ENCODE peak calls at places on chromosomes 4 and X, in seven cellular contexts. One of them, this sample, is unnamed.

GRCh38 chr4:94653984-94654609 is 103.7 kb upstream of the BMPR1B start:
- DNase-seq in uterus: no peak
- DNase-seq in Peyer's patch: no peak
- DNase-seq in tibial nerve: no peak
- DNase-seq in IMR-90: no peak
- DNase-seq in prostate gland: no peak
- DNase-seq in body of pancreas: no peak
- DNase-seq in this sample: no peak

GRCh38 chr4:133464311-133464710 is 315.2 kb downstream of the PCDH10 start:
- DNase-seq in uterus: no peak
- DNase-seq in Peyer's patch: no peak
- DNase-seq in tibial nerve: no peak
- DNase-seq in IMR-90: no peak
- DNase-seq in prostate gland: no peak
- DNase-seq in body of pancreas: no peak
- DNase-seq in this sample: no peak

GRCh38 chrX:53440631-53441517 is 6.7 kb upstream of the HSD17B10 start:
- DNase-seq in uterus: peak; percentile 83
- DNase-seq in Peyer's patch: peak; percentile 71
- DNase-seq in tibial nerve: peak; percentile 59
- DNase-seq in IMR-90: peak; percentile 34
- DNase-seq in prostate gland: peak; percentile 52
- DNase-seq in body of pancreas: peak; percentile 71
- DNase-seq in this sample: peak; percentile 6

GRCh38 chr4:151541438-151542071 is 132.6 kb downstream of the FHIP1A start:
- DNase-seq in uterus: peak; percentile 71
- DNase-seq in Peyer's patch: no peak
- DNase-seq in tibial nerve: no peak
- DNase-seq in IMR-90: peak; percentile 58
- DNase-seq in prostate gland: peak; percentile 47
- DNase-seq in body of pancreas: no peak
- DNase-seq in this sample: no peak

GRCh38 chr4:125624951-125625350 is 310.2 kb downstream of the FAT4 start:
- DNase-seq in uterus: no peak
- DNase-seq in Peyer's patch: no peak
- DNase-seq in tibial nerve: no peak
- DNase-seq in IMR-90: no peak
- DNase-seq in prostate gland: no peak
- DNase-seq in body of pancreas: no peak
- DNase-seq in this sample: no peak

GRCh38 chr4:168604496-168605373 is 107.9 kb downstream of the PALLD start:
- DNase-seq in uterus: peak; percentile 61
- DNase-seq in Peyer's patch: no peak
- DNase-seq in tibial nerve: no peak
- DNase-seq in IMR-90: peak; percentile 87
- DNase-seq in prostate gland: peak; percentile 59
- DNase-seq in body of pancreas: no peak
- DNase-seq in this sample: no peak

GRCh38 chr4:189659302-189659701 is 281.4 kb upstream of the FRG1 start:
- DNase-seq in uterus: no peak
- DNase-seq in Peyer's patch: no peak
- DNase-seq in tibial nerve: no peak
- DNase-seq in IMR-90: no peak
- DNase-seq in prostate gland: no peak
- DNase-seq in body of pancreas: no peak
- DNase-seq in this sample: no peak

GRCh38 chr4:165668694-165669093 is 204.3 kb upstream of the TLL1 start:
- DNase-seq in uterus: no peak
- DNase-seq in Peyer's patch: no peak
- DNase-seq in tibial nerve: no peak
- DNase-seq in IMR-90: no peak
- DNase-seq in prostate gland: no peak
- DNase-seq in body of pancreas: no peak
- DNase-seq in this sample: no peak

GRCh38 chr4:153209410-153209809 is 5.2 kb downstream of the TRIM2 start:
- DNase-seq in uterus: no peak
- DNase-seq in Peyer's patch: no peak
- DNase-seq in tibial nerve: no peak
- DNase-seq in IMR-90: no peak
- DNase-seq in prostate gland: no peak
- DNase-seq in body of pancreas: no peak
- DNase-seq in this sample: no peak

GRCh38 chrX:13647709-13648212 is 5.2 kb upstream of the TCEANC start:
- DNase-seq in uterus: peak; percentile 76
- DNase-seq in Peyer's patch: peak; percentile 67
- DNase-seq in tibial nerve: peak; percentile 17
- DNase-seq in IMR-90: peak; percentile 89
- DNase-seq in prostate gland: no peak
- DNase-seq in body of pancreas: peak; percentile 61
- DNase-seq in this sample: peak; percentile 9

GRCh38 chr4:169899295-169899694 is 126.9 kb downstream of the MFAP3L start:
- DNase-seq in uterus: no peak
- DNase-seq in Peyer's patch: no peak
- DNase-seq in tibial nerve: no peak
- DNase-seq in IMR-90: no peak
- DNase-seq in prostate gland: no peak
- DNase-seq in body of pancreas: no peak
- DNase-seq in this sample: no peak

GRCh38 chr4:99324978-99325377 is 3.8 kb upstream of the ADH1B start:
- DNase-seq in uterus: peak; percentile 90
- DNase-seq in Peyer's patch: no peak
- DNase-seq in tibial nerve: peak; percentile 48
- DNase-seq in IMR-90: peak; percentile 83
- DNase-seq in prostate gland: peak; percentile 89
- DNase-seq in body of pancreas: peak; percentile 66
- DNase-seq in this sample: no peak

GRCh38 chr4:76535603-76536380 is 100.8 kb downstream of the SHROOM3 start:
- DNase-seq in uterus: no peak
- DNase-seq in Peyer's patch: no peak
- DNase-seq in tibial nerve: no peak
- DNase-seq in IMR-90: peak; percentile 43
- DNase-seq in prostate gland: no peak
- DNase-seq in body of pancreas: no peak
- DNase-seq in this sample: no peak

GRCh38 chr4:110107868-110108267 is 90.5 kb downstream of the ELOVL6 start:
- DNase-seq in uterus: no peak
- DNase-seq in Peyer's patch: no peak
- DNase-seq in tibial nerve: no peak
- DNase-seq in IMR-90: no peak
- DNase-seq in prostate gland: no peak
- DNase-seq in body of pancreas: no peak
- DNase-seq in this sample: no peak

GRCh38 chr4:177001271-177002175 is 208.8 kb upstream of the VEGFC start:
- DNase-seq in uterus: no peak
- DNase-seq in Peyer's patch: no peak
- DNase-seq in tibial nerve: no peak
- DNase-seq in IMR-90: peak; percentile 65
- DNase-seq in prostate gland: no peak
- DNase-seq in body of pancreas: no peak
- DNase-seq in this sample: no peak

GRCh38 chrX:136781180-136781797 is 557 bp upstream of the ARHGEF6 start:
- DNase-seq in uterus: no peak
- DNase-seq in Peyer's patch: no peak
- DNase-seq in tibial nerve: no peak
- DNase-seq in IMR-90: no peak
- DNase-seq in prostate gland: peak; percentile 4
- DNase-seq in body of pancreas: no peak
- DNase-seq in this sample: no peak

GRCh38 chr4:147407261-147408045 is 73.4 kb upstream of the EDNRA start:
- DNase-seq in uterus: no peak
- DNase-seq in Peyer's patch: no peak
- DNase-seq in tibial nerve: no peak
- DNase-seq in IMR-90: no peak
- DNase-seq in prostate gland: no peak
- DNase-seq in body of pancreas: no peak
- DNase-seq in this sample: no peak

GRCh38 chr4:148214529-148215166 is 227.6 kb downstream of the NR3C2 start:
- DNase-seq in uterus: no peak
- DNase-seq in Peyer's patch: no peak
- DNase-seq in tibial nerve: no peak
- DNase-seq in IMR-90: peak; percentile 5
- DNase-seq in prostate gland: peak; percentile 41
- DNase-seq in body of pancreas: peak; percentile 78
- DNase-seq in this sample: no peak

DNA sequence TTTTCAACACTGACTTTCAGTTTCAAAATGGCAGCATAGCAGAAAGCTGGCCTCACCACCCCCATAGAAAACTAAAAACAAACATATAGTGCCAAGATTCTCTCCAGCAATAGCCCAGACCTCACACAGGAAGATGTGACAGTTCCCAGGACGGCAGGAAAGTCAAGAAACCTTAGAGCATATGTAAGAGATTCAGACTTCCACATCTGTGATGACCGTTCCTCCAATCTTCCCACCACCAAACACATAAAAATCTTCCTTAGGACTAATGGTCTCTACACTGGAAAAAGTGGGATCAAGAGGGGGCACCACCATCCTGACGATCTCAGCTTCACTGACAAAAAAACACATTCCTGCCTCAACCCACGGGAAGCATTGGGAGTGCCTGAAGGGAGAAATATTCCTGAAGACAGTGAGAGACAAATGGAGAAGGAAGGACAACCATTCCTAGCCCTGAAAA is 134.1 kb upstream of the CPXCR1 start:
- DNase-seq in uterus: no peak
- DNase-seq in Peyer's patch: no peak
- DNase-seq in tibial nerve: no peak
- DNase-seq in IMR-90: no peak
- DNase-seq in prostate gland: no peak
- DNase-seq in body of pancreas: no peak
- DNase-seq in this sample: no peak
- H3K4me3 ChIP-seq in uterus: no peak overlapping the region
- H3K4me3 ChIP-seq in Peyer's patch: no peak overlapping the region
- H3K4me3 ChIP-seq in tibial nerve: no peak overlapping the region
- H3K4me3 ChIP-seq in IMR-90: no peak overlapping the region
- H3K4me3 ChIP-seq in prostate gland: no peak overlapping the region
- H3K4me3 ChIP-seq in body of pancreas: no peak overlapping the region
- H3K4me3 ChIP-seq in this sample: no peak overlapping the region

GRCh38 chrX:48474127-48474526 is 1.9 kb upstream of the FTSJ1 start:
- DNase-seq in uterus: no peak
- DNase-seq in Peyer's patch: no peak
- DNase-seq in tibial nerve: no peak
- DNase-seq in IMR-90: no peak
- DNase-seq in prostate gland: no peak
- DNase-seq in body of pancreas: no peak
- DNase-seq in this sample: no peak

GRCh38 chrX:48475295-48475694 is 704 bp upstream of the FTSJ1 start:
- DNase-seq in uterus: no peak
- DNase-seq in Peyer's patch: no peak
- DNase-seq in tibial nerve: no peak
- DNase-seq in IMR-90: no peak
- DNase-seq in prostate gland: no peak
- DNase-seq in body of pancreas: no peak
- DNase-seq in this sample: no peak

GRCh38 chrX:48474581-48474980 is 1.4 kb upstream of the FTSJ1 start:
- DNase-seq in uterus: no peak
- DNase-seq in Peyer's patch: no peak
- DNase-seq in tibial nerve: no peak
- DNase-seq in IMR-90: no peak
- DNase-seq in prostate gland: no peak
- DNase-seq in body of pancreas: no peak
- DNase-seq in this sample: no peak

GRCh38 chrX:48476919-48477318 is 920 bp downstream of the FTSJ1 start:
- DNase-seq in uterus: no peak
- DNase-seq in Peyer's patch: no peak
- DNase-seq in tibial nerve: no peak
- DNase-seq in IMR-90: no peak
- DNase-seq in prostate gland: no peak
- DNase-seq in body of pancreas: no peak
- DNase-seq in this sample: no peak

DNA sequence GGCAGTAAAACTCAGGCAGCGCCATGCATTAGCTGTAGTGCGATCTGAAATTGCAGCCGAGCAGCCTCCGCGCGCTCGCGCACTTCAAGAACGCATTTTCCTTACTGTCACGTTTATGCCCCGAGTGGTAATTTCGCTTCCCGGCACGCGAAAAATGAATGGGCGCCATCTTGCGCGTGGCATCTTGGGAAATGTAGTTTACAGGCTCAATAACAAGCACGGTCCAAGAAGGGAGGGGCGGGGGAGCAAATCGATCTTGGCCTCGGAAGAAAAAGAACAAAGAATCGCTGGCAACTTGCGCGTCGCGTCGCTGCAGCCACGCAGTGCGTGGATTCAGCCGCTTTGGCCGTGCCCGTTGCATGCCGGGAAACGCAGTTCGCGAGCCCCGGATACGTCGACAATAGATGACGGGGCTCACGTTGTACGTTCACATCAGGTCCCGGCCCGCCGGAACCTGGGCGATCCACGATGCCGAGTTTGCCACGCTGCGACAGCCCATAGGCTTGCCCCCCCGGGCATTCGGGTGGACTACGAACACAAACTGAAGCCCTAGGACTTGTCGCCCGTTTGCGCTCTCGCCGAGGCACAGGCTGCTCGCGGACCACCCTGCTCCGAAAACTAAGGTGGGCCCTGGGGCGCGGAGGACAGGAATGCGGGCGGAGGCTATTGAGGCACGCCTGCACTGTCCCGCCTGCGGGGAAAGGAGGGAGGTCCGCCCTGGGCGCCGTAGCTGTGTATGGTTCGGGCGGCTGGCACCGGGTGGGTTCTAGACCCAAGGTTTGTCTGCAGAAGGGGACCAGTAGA is at the start of gene FTSJ1:
- DNase-seq in uterus: peak; percentile 90
- DNase-seq in Peyer's patch: peak; percentile 88
- DNase-seq in tibial nerve: peak; percentile 70
- DNase-seq in IMR-90: peak; percentile 93
- DNase-seq in prostate gland: peak; percentile 78
- DNase-seq in body of pancreas: peak; percentile 89
- DNase-seq in this sample: peak; percentile 45
- TF ChIP-seq POLR2A in uterus: peak; percentile 26
- TF ChIP-seq POLR2A in Peyer's patch: no peak
- TF ChIP-seq POLR2A in tibial nerve: peak; percentile 25
- TF ChIP-seq POLR2A in IMR-90: peak; percentile 75
- TF ChIP-seq POLR2A in prostate gland: peak; percentile 19
- TF ChIP-seq POLR2A in body of pancreas: peak; percentile 67
- TF ChIP-seq POLR2A in this sample: no peak

DNA sequence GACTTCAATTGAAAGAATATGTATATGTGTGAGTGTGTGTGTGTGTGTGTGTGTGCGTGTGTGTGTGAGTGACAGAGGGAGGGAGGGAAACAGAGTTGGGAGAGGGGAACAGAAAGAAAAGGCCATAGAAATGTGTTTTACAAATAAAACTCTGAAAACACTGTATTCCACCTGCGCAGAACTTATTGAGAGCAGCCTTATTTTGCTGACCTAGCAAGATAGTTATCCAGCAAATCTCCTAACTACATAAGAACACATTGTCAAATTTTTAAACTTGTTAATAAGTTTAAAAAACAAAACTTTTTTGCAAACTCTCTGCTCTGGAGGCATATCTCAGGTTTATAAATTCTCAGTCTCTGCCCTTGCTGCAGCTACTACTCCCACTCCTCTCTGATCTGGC is 217.9 kb upstream of the NOCT start:
- DNase-seq in uterus: no peak
- DNase-seq in Peyer's patch: no peak
- DNase-seq in tibial nerve: no peak
- DNase-seq in IMR-90: no peak
- DNase-seq in prostate gland: no peak
- DNase-seq in body of pancreas: no peak
- DNase-seq in this sample: no peak
- H3K27me3 ChIP-seq in uterus: no peaks in the 10 kb centered on the region
- H3K27me3 ChIP-seq in Peyer's patch: no peaks in the 10 kb centered on the region
- H3K27me3 ChIP-seq in tibial nerve: no peaks in the 10 kb centered on the region
- H3K27me3 ChIP-seq in IMR-90: peaks cover 14% of the 10 kb centered on the region
- H3K27me3 ChIP-seq in prostate gland: no peaks in the 10 kb centered on the region
- H3K27me3 ChIP-seq in body of pancreas: no peaks in the 10 kb centered on the region
- H3K27me3 ChIP-seq in this sample: no peaks in the 10 kb centered on the region

GRCh38 chr4:154741877-154742851 is 1.6 kb upstream of the LRAT start:
- DNase-seq in uterus: no peak
- DNase-seq in Peyer's patch: peak; percentile 48
- DNase-seq in tibial nerve: no peak
- DNase-seq in IMR-90: no peak
- DNase-seq in prostate gland: no peak
- DNase-seq in body of pancreas: no peak
- DNase-seq in this sample: no peak
- H3K4me3 ChIP-seq in uterus: no peak overlapping the region
- H3K4me3 ChIP-seq in Peyer's patch: peak overlapping the region; percentile 68
- H3K4me3 ChIP-seq in tibial nerve: peak overlapping the region; percentile 62
- H3K4me3 ChIP-seq in IMR-90: no peak overlapping the region
- H3K4me3 ChIP-seq in prostate gland: no peak overlapping the region
- H3K4me3 ChIP-seq in body of pancreas: no peak overlapping the region
- H3K4me3 ChIP-seq in this sample: peak overlapping the region; percentile 71

This sample was measured in esophagus squamous epithelium.